ENCODE peak calls at places on chromosomes 12 and 14, in four cellular contexts. R is GM23338, N is A549, S is K562. X is an unnamed sample.

GRCh38 chr12:13342971-13343370 is 146.4 kb downstream of the EMP1 start:
- DNase-seq in R (no peak), N (no peak), S (no peak), X (no peak)

GRCh38 chr12:26369588-26369987 is 174.2 kb downstream of the SSPN start:
- DNase-seq in R (peak; percentile 21), N (peak; percentile 24), S (peak; percentile 10), X (no peak)

GRCh38 chr14:100346306-100347091 is 23.4 kb downstream of the SLC25A47 start:
- DNase-seq in R (no peak), N (no peak), S (no peak), X (no peak)

GRCh38 chr12:55847033-55847432 is 4.3 kb upstream of the MMP19 start:
- DNase-seq in R (no peak), N (no peak), S (no peak), X (no peak)

GRCh38 chr14:102390486-102390885 is 27.7 kb downstream of the TECPR2 start:
- DNase-seq in R (no peak), N (no peak), S (no peak), X (no peak)

GRCh38 chr12:32893458-32893857 is 3.1 kb downstream of the PKP2 start:
- DNase-seq in R (peak; percentile 46), N (no peak), S (no peak), X (peak; percentile 74)

GRCh38 chr12:93624595-93625294 is 52.3 kb downstream of the SOCS2 start:
- DNase-seq in R (no peak), N (peak; percentile 91), S (peak; percentile 54), X (peak; percentile 52)

GRCh38 chr14:58898655-58899316 is 261.0 kb downstream of the DACT1 start:
- DNase-seq in R (no peak), N (no peak), S (no peak), X (no peak)

GRCh38 chr12:124125472-124125871 is 152.5 kb downstream of the ZNF664 start:
- DNase-seq in R (no peak), N (no peak), S (no peak), X (no peak)

GRCh38 chr14:63800651-63801385 is 52.0 kb upstream of the SYNE2 start:
- DNase-seq in R (no peak), N (no peak), S (no peak), X (no peak)

GRCh38 chr14:52124791-52125661 is 56.2 kb upstream of the NID2 start:
- DNase-seq in R (peak; percentile 55), N (peak; percentile 32), S (no peak), X (no peak)

GRCh38 chr14:104429291-104429861 is 150.2 kb upstream of the C14orf180 start:
- DNase-seq in R (no peak), N (no peak), S (no peak), X (no peak)

GRCh38 chr12:119334459-119335170 is at the start of gene CCDC60:
- DNase-seq in R (peak; percentile 95), N (no peak), S (peak; percentile 91), X (no peak)

GRCh38 chr12:90575995-90576394 is 379.0 kb downstream of the CCER1 start:
- DNase-seq in R (no peak), N (no peak), S (no peak), X (no peak)

GRCh38 chr12:2891240-2892053 is 756 bp downstream of the TULP3 start:
- DNase-seq in R (peak; percentile 79), N (peak; percentile 38), S (no peak), X (peak; percentile 35)

GRCh38 chr12:27870939-27871338 is 90.9 kb upstream of the MANSC4 start:
- DNase-seq in R (no peak), N (no peak), S (no peak), X (no peak)

GRCh38 chr14:104876251-104876699 is 11.2 kb downstream of the CEP170B start:
- DNase-seq in R (peak; percentile 76), N (peak; percentile 28), S (peak; percentile 88), X (no peak)

GRCh38 chr14:35532783-35533356 is 1.1 kb upstream of the INSM2 start:
- DNase-seq in R (no peak), N (no peak), S (no peak), X (no peak)

GRCh38 chr14:75417674-75418073 is 10.1 kb upstream of the JDP2 start:
- DNase-seq in R (no peak), N (no peak), S (no peak), X (peak; percentile 18)

GRCh38 chr14:46344327-46344937 is 307.1 kb downstream of the RPL10L start:
- DNase-seq in R (peak; percentile 75), N (no peak), S (no peak), X (peak; percentile 15)

GRCh38 chr12:80679346-80680131 is 27.9 kb upstream of the MYF6 start:
- DNase-seq in R (no peak), N (no peak), S (no peak), X (no peak)

GRCh38 chr12:123085046-123085445 is 65.8 kb downstream of the PITPNM2 start:
- DNase-seq in R (no peak), N (no peak), S (no peak), X (no peak)

GRCh38 chr12:108616941-108617858 is 16.5 kb downstream of the SELPLG start:
- DNase-seq in R (no peak), N (peak; percentile 48), S (no peak), X (no peak)

GRCh38 chr14:60649815-60650381 is 621 bp upstream of the SIX1 start:
- DNase-seq in R (peak; percentile 52), N (no peak), S (no peak), X (no peak)

GRCh38 chr14:88166616-88167015 is 156.5 kb downstream of the KCNK10 start:
- DNase-seq in R (no peak), N (peak; percentile 10), S (no peak), X (no peak)

GRCh38 chr12:124024263-124024678 is 51.3 kb downstream of the ZNF664 start:
- DNase-seq in R (no peak), N (no peak), S (no peak), X (no peak)

GRCh38 chr12:51322452-51322851 is 1.5 kb downstream of the BIN2 start:
- DNase-seq in R (no peak), N (no peak), S (no peak), X (no peak)

GRCh38 chr12:105067511-105068031 is 16.7 kb downstream of the ALDH1L2 start:
- DNase-seq in R (no peak), N (no peak), S (no peak), X (no peak)

GRCh38 chr12:42564540-42564939 is 25.0 kb downstream of the PRICKLE1 start:
- DNase-seq in R (no peak), N (no peak), S (no peak), X (no peak)

GRCh38 chr12:124489915-124490583 is 77.4 kb downstream of the NCOR2 start:
- DNase-seq in R (no peak), N (no peak), S (no peak), X (no peak)

GRCh38 chr12:21456291-21456780 is 18.9 kb downstream of the PYROXD1 start:
- DNase-seq in R (no peak), N (no peak), S (no peak), X (no peak)

GRCh38 chr14:23130875-23131274 is 11.8 kb upstream of the CEBPE start:
- DNase-seq in R (no peak), N (no peak), S (no peak), X (no peak)

GRCh38 chr14:59425322-59425945 is 39.7 kb downstream of the GPR135 start:
- DNase-seq in R (peak; percentile 41), N (no peak), S (no peak), X (no peak)

GRCh38 chr12:49843871-49844437 is 1.0 kb upstream of the BCDIN3D start:
- DNase-seq in R (no peak), N (no peak), S (no peak), X (no peak)

GRCh38 chr12:49843411-49843810 is 505 bp upstream of the BCDIN3D start:
- DNase-seq in R (no peak), N (no peak), S (no peak), X (no peak)

GRCh38 chr12:49842519-49843352 is at the start of gene BCDIN3D:
- DNase-seq in R (peak; percentile 92), N (peak; percentile 78), S (peak; percentile 91), X (peak; percentile 83)

GRCh38 chr12:49838973-49839633 is 3.8 kb downstream of the BCDIN3D start:
- DNase-seq in R (peak; percentile 80), N (peak; percentile 50), S (peak; percentile 46), X (peak; percentile 43)
- TF ChIP-seq JUNB in R (no peak), N (no peak), S (no peak), X (no peak)

DNA sequence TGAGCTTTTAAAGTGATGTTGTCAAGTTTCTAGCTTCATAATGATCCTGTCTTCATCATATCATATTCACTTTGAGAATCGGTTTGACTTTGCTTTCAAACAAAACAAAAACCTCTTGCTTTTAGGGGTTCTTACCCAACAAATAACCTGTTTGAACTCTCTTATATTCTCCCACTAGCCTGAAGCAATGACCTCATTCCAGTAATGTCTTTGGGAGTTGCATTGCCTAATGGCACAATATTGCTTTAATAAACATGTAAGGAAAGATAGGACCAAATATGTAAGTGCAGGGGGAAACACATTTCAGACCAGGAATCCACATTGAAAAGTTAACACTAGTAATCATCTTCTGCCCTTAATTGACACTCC is 27.6 kb downstream of the WBP11 start:
- DNase-seq in R (no peak), N (no peak), S (no peak), X (no peak)
- H3K4me3 ChIP-seq in R (peak overlapping the region; percentile 73), N (peak overlapping the region; percentile 78), S (no peak overlapping the region), X (peak overlapping the region; percentile 62)

DNA sequence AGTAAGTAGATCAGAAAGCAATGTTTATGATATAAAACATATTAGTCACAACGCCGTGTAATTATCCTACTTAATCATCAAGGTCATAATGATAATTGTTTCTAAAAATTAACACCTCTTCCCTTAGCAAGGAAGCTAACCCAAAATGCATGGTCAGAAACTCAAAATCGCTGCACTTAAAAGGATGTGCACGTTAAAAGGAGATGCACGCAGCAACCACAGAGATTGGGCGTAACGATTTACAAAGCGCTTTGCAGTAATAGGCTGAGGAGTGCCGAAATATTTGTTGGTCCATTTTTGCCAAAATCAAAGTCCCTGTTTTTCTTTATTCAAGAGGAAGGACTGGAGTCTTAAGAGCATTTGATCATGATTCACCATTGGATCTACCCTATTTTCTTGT is 1077.2 kb downstream of the VRK1 start:
- DNase-seq in R (no peak), N (no peak), S (no peak), X (no peak)
- TF ChIP-seq JUNB in R (no peak), N (no peak), S (no peak), X (no peak)

GRCh38 chr12:121628037-121628436 is 1.7 kb downstream of the ORAI1 start:
- DNase-seq in R (no peak), N (no peak), S (peak; percentile 22), X (no peak)
- H3K4me3 ChIP-seq in R (peak overlapping the region; percentile 76), N (peak overlapping the region; percentile 67), S (peak overlapping the region; percentile 90), X (peak overlapping the region; percentile 78)

X was measured in HepG2.